ENCODE peak calls at places on chromosomes 7 and 10, in four cellular contexts. M is GM12865; C is stimulated activated CD8-positive, alpha-beta memory T cell treated with anti-CD3 and anti-CD28 coated beads, Interleukin-2, amount 100 ng/mL, for 48 hours; H is CD8-positive, alpha-beta T cell. J is an unnamed sample.

GRCh38 chr7:95320663-95321062 is 3.7 kb downstream of the PON1 start:
- DNase-seq in H (no peak), C (no peak), M (no peak), J (no peak)

GRCh38 chr10:92697663-92698511 is 8.1 kb downstream of the HHEX start:
- DNase-seq in C (no peak), M (peak), H (no peak), J (peak)

GRCh38 chr7:7478569-7478968 is 57.1 kb downstream of the COL28A1 start:
- DNase-seq in M (no peak), H (no peak), C (no peak), J (no peak)

GRCh38 chr7:2967705-2968104 is 76.0 kb downstream of the CARD11 start:
- DNase-seq in H (peak), C (no peak), M (no peak), J (no peak)

GRCh38 chr7:30976381-30976780 is 12.6 kb downstream of the GHRHR start:
- DNase-seq in M (no peak), H (no peak), C (no peak), J (no peak)

GRCh38 chr10:95837783-95838182 is 70.0 kb upstream of the CC2D2B start:
- DNase-seq in M (peak), C (no peak), H (no peak), J (no peak)

GRCh38 chr10:8919291-8919690 is 864.8 kb downstream of the GATA3 start:
- DNase-seq in H (no peak), C (no peak), M (no peak), J (no peak)

GRCh38 chr7:35695628-35695888 is 623 bp upstream of the HERPUD2 start:
- DNase-seq in C (no peak), H (no peak), M (peak), J (no peak)

GRCh38 chr7:2313450-2314208 is 612 bp downstream of the SNX8 start:
- DNase-seq in H (no peak), C (no peak), M (peak), J (peak)

GRCh38 chr7:35003679-35004278 is 33.5 kb downstream of the DPY19L1 start:
- DNase-seq in H (no peak), M (no peak), C (no peak), J (peak)

GRCh38 chr10:124568339-124568738 is 106.7 kb downstream of the LHPP start:
- DNase-seq in C (no peak), M (no peak), H (no peak), J (no peak)

GRCh38 chr7:70833726-70834125 is 298.2 kb upstream of the GALNT17 start:
- DNase-seq in M (no peak), C (no peak), H (no peak), J (no peak)

GRCh38 chr7:33711231-33712019 is 193.9 kb upstream of the BMPER start:
- DNase-seq in H (no peak), M (no peak), C (no peak), J (no peak)

GRCh38 chr7:86407291-86407690 is 236.4 kb upstream of the GRM3 start:
- DNase-seq in H (no peak), C (no peak), M (no peak), J (no peak)

GRCh38 chr10:19762026-19762425 is 54.2 kb upstream of the PLXDC2 start:
- DNase-seq in H (no peak), M (no peak), C (no peak), J (no peak)

GRCh38 chr7:77367976-77368375 is 48.2 kb downstream of the GSAP start:
- DNase-seq in C (no peak), M (no peak), H (no peak), J (no peak)

GRCh38 chr10:75137533-75138438 is 26.3 kb downstream of the SAMD8 start:
- DNase-seq in C (no peak), H (no peak), M (peak), J (peak)

GRCh38 chr10:48551796-48552591 is 52.9 kb downstream of the ARHGAP22 start:
- DNase-seq in H (peak), M (peak), C (peak), J (peak)

GRCh38 chr7:28835800-28836199 is 122.3 kb downstream of the TRIL start:
- DNase-seq in M (no peak), H (no peak), C (no peak), J (no peak)

GRCh38 chr7:128114806-128115205 is 83.6 kb upstream of the LRRC4 start:
- DNase-seq in M (no peak), H (peak), C (no peak), J (no peak)

GRCh38 chr10:110868981-110869380 is 2.7 kb upstream of the PDCD4 start:
- DNase-seq in C (no peak), H (peak), M (peak), J (no peak)